ENCODE peak calls at places on chromosome 17, in four cellular contexts. M is esophagus squamous epithelium, H is AG09309, C is spleen. F is an unnamed sample.

GRCh38 chr17:35901776-35902175 is 21.6 kb upstream of the CCL5 start:
- DNase-seq in M (no peak), H (no peak), C (no peak), F (no peak)

GRCh38 chr17:4949321-4950074 is 1.2 kb upstream of the PFN1 start:
- DNase-seq in M (peak; percentile 46), H (no peak), C (peak; percentile 94), F (peak; percentile 86)

GRCh38 chr17:4195306-4195705 is 52.3 kb downstream of the CYB5D2 start:
- DNase-seq in M (no peak), H (peak; percentile 70), C (no peak), F (no peak)

GRCh38 chr17:61560071-61560470 is 30.9 kb downstream of the NACA2 start:
- DNase-seq in M (no peak), H (no peak), C (no peak), F (no peak)

GRCh38 chr17:65018612-65019290 is 37.8 kb downstream of the GNA13 start:
- DNase-seq in M (no peak), H (no peak), C (no peak), F (no peak)

GRCh38 chr17:36742267-36743000 is 141.1 kb downstream of the MRM1 start:
- DNase-seq in M (no peak), H (no peak), C (peak; percentile 23), F (no peak)

GRCh38 chr17:76612977-76613851 is 27.6 kb upstream of the ST6GALNAC2 start:
- DNase-seq in M (no peak), H (no peak), C (no peak), F (no peak)

GRCh38 chr17:70169707-70170597 is 620 bp downstream of the KCNJ2 start:
- DNase-seq in M (no peak), H (peak; percentile 18), C (no peak), F (no peak)

GRCh38 chr17:27456681-27457404 is 595 bp downstream of the KSR1 start:
- DNase-seq in M (no peak), H (no peak), C (peak; percentile 87), F (no peak)

GRCh38 chr17:65677932-65678331 is 116.5 kb upstream of the AXIN2 start:
- DNase-seq in M (no peak), H (no peak), C (no peak), F (no peak)

GRCh38 chr17:28333083-28333746 is 2.1 kb downstream of the IFT20 start:
- DNase-seq in M (no peak), H (no peak), C (no peak), F (no peak)

GRCh38 chr17:3828151-3828851 is 17.7 kb downstream of the NCBP3 start:
- DNase-seq in M (no peak), H (no peak), C (no peak), F (no peak)

GRCh38 chr17:9200699-9201359 is 179.5 kb downstream of the NTN1 start:
- DNase-seq in M (no peak), H (no peak), C (peak; percentile 1), F (no peak)

GRCh38 chr17:1931759-1932579 is 93.2 kb downstream of the RTN4RL1 start:
- DNase-seq in M (no peak), H (no peak), C (no peak), F (no peak)

GRCh38 chr17:65488665-65489064 is 72.8 kb downstream of the AXIN2 start:
- DNase-seq in M (no peak), H (no peak), C (no peak), F (no peak)

GRCh38 chr17:47948706-47949196 is 7.4 kb downstream of the PNPO start:
- DNase-seq in M (no peak), H (no peak), C (no peak), F (no peak)

GRCh38 chr17:19619705-19620325 is 28.7 kb upstream of the ALDH3A2 start:
- DNase-seq in M (no peak), H (no peak), C (no peak), F (no peak)

GRCh38 chr17:36463916-36464764 is 22.3 kb upstream of the ZNHIT3 start:
- DNase-seq in M (no peak), H (no peak), C (peak; percentile 76), F (no peak)

GRCh38 chr17:42428141-42428944 is 5.3 kb upstream of the CAVIN1 start:
- DNase-seq in M (no peak), H (peak; percentile 97), C (no peak), F (peak; percentile 91)

GRCh38 chr17:44976198-44976597 is 8.1 kb upstream of the C1QL1 start:
- DNase-seq in M (no peak), H (no peak), C (no peak), F (no peak)

GRCh38 chr17:74864297-74864865 is 4.7 kb upstream of the GRIN2C start:
- DNase-seq in M (no peak), H (no peak), C (no peak), F (no peak)

GRCh38 chr17:35586569-35587073 is 501 bp upstream of the AP2B1 start:
- DNase-seq in M (no peak), H (no peak), C (no peak), F (no peak)

GRCh38 chr17:21313320-21313719 is 28.8 kb downstream of the MAP2K3 start:
- DNase-seq in M (no peak), H (no peak), C (peak; percentile 72), F (no peak)

GRCh38 chr17:38960402-38960801 is 6.8 kb downstream of the FBXO47 start:
- DNase-seq in M (no peak), H (no peak), C (no peak), F (no peak)

GRCh38 chr17:51445934-51446333 is 185.6 kb downstream of the UTP18 start:
- DNase-seq in M (no peak), H (no peak), C (no peak), F (peak; percentile 59)

GRCh38 chr17:29613856-29614255 is 8.9 kb downstream of the CORO6 start:
- DNase-seq in M (no peak), H (no peak), C (no peak), F (no peak)

GRCh38 chr17:5509482-5509881 is 23.1 kb downstream of the MIS12 start:
- DNase-seq in M (no peak), H (no peak), C (no peak), F (no peak)

GRCh38 chr17:26963163-26963503 is 330.8 kb upstream of the WSB1 start:
- DNase-seq in M (no peak), H (no peak), C (peak; percentile 47), F (no peak)

GRCh38 chr17:2081564-2081963 is 26.7 kb downstream of the HIC1 start:
- DNase-seq in M (no peak), H (no peak), C (no peak), F (no peak)

GRCh38 chr17:40100419-40100668 is at the start of gene NR1D1:
- DNase-seq in M (no peak), H (no peak), C (no peak), F (no peak)
- TF ChIP-seq CTCF in M (no peak), H (no peak), C (no peak), F (no peak)

DNA sequence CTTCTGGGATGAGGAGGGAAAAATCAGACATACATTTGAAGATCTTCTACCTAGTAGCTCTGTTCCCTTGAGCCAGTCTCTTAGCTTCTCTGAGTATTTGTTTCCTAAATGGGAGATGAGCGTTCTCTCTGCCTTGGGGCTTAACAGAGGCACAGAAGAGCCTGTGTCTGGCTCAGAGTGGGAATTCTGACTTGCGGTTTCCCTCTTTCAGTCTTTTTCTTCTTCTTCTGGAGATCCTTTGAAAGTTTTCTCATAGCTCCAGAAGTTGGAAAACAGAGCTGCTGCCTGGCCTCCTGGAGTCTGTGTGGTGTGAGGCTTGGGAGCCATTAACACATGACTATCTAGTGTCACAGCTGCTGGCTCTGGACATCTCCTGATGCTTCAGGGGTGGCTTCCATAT is 167.9 kb downstream of the MSI2 start:
- DNase-seq in M (no peak), H (no peak), C (peak; percentile 18), F (no peak)
- TF ChIP-seq CTCF in M (no peak), H (no peak), C (no peak), F (no peak)

DNA sequence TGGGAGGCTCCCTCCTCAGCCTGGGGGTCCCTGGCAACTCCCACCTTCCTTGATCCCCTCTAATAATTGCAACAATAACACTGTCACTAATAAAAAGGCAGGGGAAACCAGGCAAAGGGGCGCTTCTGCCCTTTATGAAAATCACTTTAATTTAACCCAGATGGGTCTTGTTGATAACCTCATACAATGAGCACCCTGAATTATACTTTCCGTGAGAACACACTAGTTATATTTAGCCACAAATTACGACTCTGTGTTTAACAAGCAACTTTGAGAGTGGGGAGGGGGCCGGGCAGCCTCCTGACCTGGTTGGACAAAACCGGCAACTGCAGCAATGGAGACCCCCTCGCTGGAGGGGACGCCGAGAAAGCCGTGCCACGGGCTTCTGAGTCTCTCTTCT is 5.7 kb upstream of the BAHCC1 start:
- DNase-seq in M (no peak), H (peak; percentile 53), C (no peak), F (no peak)
- TF ChIP-seq CTCF in M (no peak), H (no peak), C (no peak), F (no peak)

GRCh38 chr17:18017958-18018357 is 21.0 kb downstream of the ATPAF2 start:
- DNase-seq in M (no peak), H (no peak), C (no peak), F (no peak)

GRCh38 chr17:18011286-18011685 is 27.7 kb downstream of the ATPAF2 start:
- DNase-seq in M (no peak), H (no peak), C (peak; percentile 39), F (no peak)

GRCh38 chr17:18016426-18016825 is 22.5 kb downstream of the ATPAF2 start:
- DNase-seq in M (no peak), H (no peak), C (peak; percentile 5), F (no peak)

GRCh38 chr17:18015603-18016002 is 23.4 kb downstream of the ATPAF2 start:
- DNase-seq in M (no peak), H (no peak), C (no peak), F (no peak)

DNA sequence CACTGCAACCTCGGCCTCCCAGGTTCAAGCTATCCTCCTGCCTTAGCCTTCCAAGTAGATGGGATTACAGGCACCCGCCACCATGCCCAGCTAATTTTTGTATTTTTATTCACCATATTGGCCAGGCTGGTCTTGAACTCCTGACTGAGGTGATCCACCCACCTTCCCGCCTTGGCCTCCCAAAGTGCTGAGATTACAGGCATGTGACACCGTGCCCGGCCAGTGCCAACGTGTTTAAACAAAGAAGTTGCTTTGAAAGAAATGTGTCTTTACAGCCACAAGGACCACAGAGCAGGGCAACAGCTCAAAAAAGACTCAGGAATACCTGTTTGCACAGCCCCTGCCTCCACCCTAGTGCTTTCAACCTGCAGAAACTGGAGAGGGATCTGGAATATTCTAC is 25.0 kb downstream of the ATPAF2 start:
- DNase-seq in M (no peak), H (no peak), C (no peak), F (no peak)
- TF ChIP-seq CTCF in M (no peak), H (no peak), C (no peak), F (no peak)

DNA sequence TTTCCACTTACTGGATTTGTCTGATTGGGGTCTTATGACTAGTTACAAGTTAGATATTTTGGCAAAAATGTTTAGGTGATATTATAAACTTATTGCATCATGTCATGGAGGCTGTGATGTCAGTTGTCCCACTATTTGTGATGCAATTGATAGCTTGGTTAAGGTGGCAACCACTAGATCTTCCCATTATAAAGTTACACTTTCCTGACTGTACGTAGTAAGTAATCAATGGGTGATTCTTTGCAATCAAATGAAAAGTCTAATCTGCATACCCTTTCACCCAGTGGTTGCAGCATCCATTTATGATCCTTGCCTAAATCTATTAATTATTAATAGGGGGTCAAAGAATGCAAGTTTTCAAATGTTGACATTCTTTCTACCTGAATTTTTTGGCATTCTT is 4.4 kb upstream of the PCTP start:
- DNase-seq in M (no peak), H (no peak), C (no peak), F (no peak)
- TF ChIP-seq CTCF in M (no peak), H (no peak), C (no peak), F (no peak)

DNA sequence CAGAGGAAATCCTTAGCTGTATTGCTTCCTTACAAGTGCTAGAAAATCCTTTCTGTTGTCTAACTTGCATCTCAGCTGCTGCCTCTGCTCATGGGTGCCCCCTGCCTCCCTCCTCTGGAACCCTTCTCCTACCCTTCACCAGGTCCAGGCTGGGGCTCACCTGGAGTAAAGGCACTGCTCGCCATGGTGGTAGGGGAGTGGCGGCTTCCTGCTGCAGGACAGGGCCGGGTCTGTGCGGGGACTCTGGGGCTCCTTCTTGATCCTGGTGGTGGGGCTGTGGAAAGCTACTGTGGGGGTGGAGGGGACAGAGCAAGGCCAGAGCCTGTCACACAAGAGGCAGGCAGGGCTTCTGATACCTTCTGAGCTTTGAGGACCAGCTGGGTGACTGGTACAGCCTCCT is 12.4 kb downstream of the ETV4 start:
- DNase-seq in M (no peak), H (no peak), C (no peak), F (no peak)
- TF ChIP-seq CTCF in M (no peak), H (no peak), C (no peak), F (no peak)

F was measured in osteocyte.